ENCODE peak calls at places on chromosomes 7 and 10, in four cellular contexts. G is AG10803; O is stimulated activated CD4-positive, alpha-beta T cell treated with anti-CD3 and anti-CD28 coated beads, Interleukin-1b, Interleukin-23, amount 100 ng/mL, for 1 hour; M is Panc1. P is an unnamed sample.

GRCh38 chr10:28902215-28902614 is 224.9 kb downstream of the BAMBI start:
- DNase-seq in G (no peak), M (no peak), O (no peak), P (no peak)

GRCh38 chr7:69871213-69871885 is 273.1 kb downstream of the AUTS2 start:
- DNase-seq in M (peak), O (no peak), G (peak), P (no peak)

GRCh38 chr10:96306516-96306915 is 2.3 kb downstream of the DNTT start:
- DNase-seq in M (no peak), G (peak), O (no peak), P (no peak)

GRCh38 chr7:131899271-131900030 is 343.0 kb upstream of the PODXL start:
- DNase-seq in G (no peak), O (no peak), M (no peak), P (no peak)

GRCh38 chr10:106540606-106541005 is 623.9 kb downstream of the SORCS1 start:
- DNase-seq in M (peak), O (no peak), G (peak), P (no peak)

GRCh38 chr10:13678444-13678843 is 91.7 kb downstream of the PRPF18 start:
- DNase-seq in M (no peak), O (no peak), G (no peak), P (no peak)

GRCh38 chr7:111927383-111928019 is 278.7 kb downstream of the DOCK4 start:
- DNase-seq in G (no peak), O (no peak), M (no peak), P (no peak)

GRCh38 chr7:1943933-1944618 is 274.0 kb downstream of the ELFN1 start:
- DNase-seq in O (no peak), M (no peak), G (no peak), P (no peak)

GRCh38 chr7:142177869-142178268 is 66.4 kb downstream of the MGAM2 start:
- DNase-seq in M (no peak), G (no peak), O (no peak), P (no peak)

GRCh38 chr7:151506901-151507382 is 12.8 kb downstream of the RHEB start:
- DNase-seq in G (peak), O (no peak), M (no peak), P (no peak)

GRCh38 chr7:4006687-4007086 is 675.4 kb upstream of the FOXK1 start:
- DNase-seq in G (no peak), O (no peak), M (no peak), P (no peak)

GRCh38 chr7:92244803-92245486 is 769 bp downstream of the KRIT1 start:
- DNase-seq in O (no peak), M (no peak), G (peak), P (no peak)

GRCh38 chr7:27870595-27870994 is 130.6 kb downstream of the TAX1BP1 start:
- DNase-seq in G (no peak), M (no peak), O (no peak), P (no peak)

GRCh38 chr10:48607356-48608278 is 2.7 kb upstream of the ARHGAP22 start:
- DNase-seq in M (no peak), O (no peak), G (peak), P (no peak)

GRCh38 chr7:68246189-68246633 is 1249.6 kb downstream of the TYW1 start:
- DNase-seq in O (no peak), G (peak), M (no peak), P (no peak)

GRCh38 chr10:49309691-49310371 is 10.9 kb downstream of the C10orf71 start:
- DNase-seq in O (no peak), G (no peak), M (no peak), P (no peak)

GRCh38 chr10:52071814-52072213 is 242.3 kb upstream of the DKK1 start:
- DNase-seq in G (no peak), O (no peak), M (no peak), P (no peak)

GRCh38 chr7:35760082-35760770 is 40.6 kb upstream of the SEPTIN7 start:
- DNase-seq in G (peak), M (no peak), O (no peak), P (no peak)

GRCh38 chr7:80302636-80303035 is 168.0 kb downstream of the GNAI1 start:
- DNase-seq in M (no peak), G (no peak), O (no peak), P (no peak)

GRCh38 chr10:22301193-22301592 is 15.0 kb upstream of the COMMD3 start:
- DNase-seq in O (no peak), G (no peak), M (no peak), P (no peak)

P was measured in cerebellar nuclear complex.